ENCODE peak calls at places on chromosome 13, in four cellular contexts. Q is GM12865, V is ovary, C is epithelial cell of esophagus. A is an unnamed sample.

GRCh38 chr13:20814224-20814910 is 40.6 kb upstream of the EEF1AKMT1 start:
- DNase-seq in Q (no peak), V (peak; percentile 75), C (peak; percentile 76), A (peak; percentile 96)

GRCh38 chr13:79874396-79875360 is 393.7 kb downstream of the NDFIP2 start:
- DNase-seq in Q (no peak), V (no peak), C (peak; percentile 69), A (peak; percentile 25)

GRCh38 chr13:25860862-25861261 is 191.0 kb downstream of the SHISA2 start:
- DNase-seq in Q (no peak), V (no peak), C (peak; percentile 77), A (peak; percentile 1)

GRCh38 chr13:107450931-107451330 is 764.4 kb downstream of the LIG4 start:
- DNase-seq in Q (no peak), V (peak; percentile 34), C (no peak), A (peak; percentile 79)

GRCh38 chr13:100465558-100465957 is 123.0 kb downstream of the GGACT start:
- DNase-seq in Q (no peak), V (no peak), C (no peak), A (no peak)

GRCh38 chr13:30877335-30877734 is 28.7 kb upstream of the MEDAG start:
- DNase-seq in Q (no peak), V (no peak), C (no peak), A (peak; percentile 74)

GRCh38 chr13:40682449-40683240 is 16.2 kb upstream of the FOXO1 start:
- DNase-seq in Q (peak; percentile 21), V (no peak), C (peak; percentile 15), A (peak; percentile 49)

GRCh38 chr13:67069117-67069767 is 160.9 kb downstream of the PCDH9 start:
- DNase-seq in Q (no peak), V (no peak), C (no peak), A (no peak)

GRCh38 chr13:73235385-73235784 is 176.6 kb downstream of the KLF5 start:
- DNase-seq in Q (no peak), V (no peak), C (no peak), A (no peak)

GRCh38 chr13:25371158-25371557 is 616 bp upstream of the ATP8A2 start:
- DNase-seq in Q (no peak), V (no peak), C (no peak), A (no peak)

GRCh38 chr13:110436786-110437370 is 124.6 kb downstream of the RAB20 start:
- DNase-seq in Q (no peak), V (no peak), C (no peak), A (no peak)

GRCh38 chr13:25857830-25858229 is 194.0 kb downstream of the SHISA2 start:
- DNase-seq in Q (no peak), V (no peak), C (no peak), A (no peak)

GRCh38 chr13:48784906-48785555 is 131.3 kb downstream of the CYSLTR2 start:
- DNase-seq in Q (no peak), V (no peak), C (no peak), A (no peak)

GRCh38 chr13:46893820-46894533 is 2.9 kb downstream of the HTR2A start:
- DNase-seq in Q (peak; percentile 63), V (peak; percentile 84), C (peak; percentile 40), A (peak; percentile 55)

GRCh38 chr13:39913339-39913738 is 257.9 kb downstream of the COG6 start:
- DNase-seq in Q (no peak), V (no peak), C (no peak), A (no peak)

GRCh38 chr13:85241045-85241444 is 558.2 kb downstream of the SLITRK6 start:
- DNase-seq in Q (no peak), V (no peak), C (peak; percentile 73), A (peak; percentile 23)

GRCh38 chr13:21060063-21060826 is 1.1 kb downstream of the LATS2 start:
- DNase-seq in Q (no peak), V (peak; percentile 65), C (peak; percentile 52), A (peak; percentile 48)

GRCh38 chr13:46896346-46897138 is at the start of gene HTR2A:
- DNase-seq in Q (peak; percentile 5), V (peak; percentile 33), C (peak; percentile 8), A (peak; percentile 48)

GRCh38 chr13:73440296-73440895 is 381.6 kb downstream of the KLF5 start:
- DNase-seq in Q (no peak), V (no peak), C (peak; percentile 45), A (peak; percentile 10)

GRCh38 chr13:106986033-106986484 is 418.1 kb upstream of the ARGLU1 start:
- DNase-seq in Q (no peak), V (no peak), C (no peak), A (no peak)

GRCh38 chr13:105184221-105184620 is 1351.2 kb downstream of the EFNB2 start:
- DNase-seq in Q (no peak), V (no peak), C (no peak), A (no peak)

GRCh38 chr13:27853871-27854270 is 61.6 kb downstream of the GSX1 start:
- DNase-seq in Q (no peak), V (no peak), C (no peak), A (no peak)

GRCh38 chr13:96792736-96793444 is 201.4 kb downstream of the OXGR1 start:
- DNase-seq in Q (no peak), V (no peak), C (no peak), A (peak; percentile 35)

GRCh38 chr13:97109256-97109655 is 112.9 kb upstream of the MBNL2 start:
- DNase-seq in Q (no peak), V (peak; percentile 30), C (no peak), A (no peak)

GRCh38 chr13:41006951-41007350 is 12.2 kb downstream of the ELF1 start:
- DNase-seq in Q (no peak), V (no peak), C (no peak), A (no peak)

GRCh38 chr13:49238621-49239020 is 9.1 kb upstream of the CDADC1 start:
- DNase-seq in Q (no peak), V (no peak), C (no peak), A (no peak)

GRCh38 chr13:51628059-51628852 is 44.0 kb downstream of the WDFY2 start:
- DNase-seq in Q (no peak), V (no peak), C (no peak), A (no peak)

GRCh38 chr13:51629711-51630575 is 45.7 kb downstream of the WDFY2 start:
- DNase-seq in Q (no peak), V (no peak), C (no peak), A (no peak)

GRCh38 chr13:51636349-51636890 is 52.2 kb downstream of the WDFY2 start:
- DNase-seq in Q (no peak), V (no peak), C (no peak), A (no peak)

GRCh38 chr13:51635137-51635878 is 51.0 kb downstream of the WDFY2 start:
- DNase-seq in Q (no peak), V (no peak), C (no peak), A (no peak)

GRCh38 chr13:51632643-51633357 is 48.5 kb downstream of the WDFY2 start:
- DNase-seq in Q (no peak), V (no peak), C (no peak), A (no peak)
- H3K4me3 ChIP-seq in Q (no peak overlapping the region), V (no peak overlapping the region), C (no peak overlapping the region), A (no peak overlapping the region)

DNA sequence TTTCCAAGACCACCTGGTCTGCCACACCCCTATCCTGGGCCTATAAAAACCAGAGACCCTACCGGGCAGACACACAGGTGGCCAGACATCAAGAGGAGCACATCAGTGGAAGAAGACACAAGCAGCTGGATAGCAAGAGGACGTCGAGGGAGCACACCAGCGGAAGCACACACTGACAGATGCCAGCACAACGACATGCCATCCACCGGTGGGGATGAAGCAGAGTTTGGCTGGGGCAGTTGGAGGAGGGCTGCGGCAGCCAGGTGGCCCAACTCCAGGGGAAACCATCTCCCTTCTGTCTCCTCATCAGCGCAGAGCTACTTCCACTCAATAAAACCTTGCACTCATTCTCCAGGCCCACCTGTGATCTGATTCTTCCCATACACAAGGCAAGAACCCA is 200.6 kb downstream of the PCDH17 start:
- DNase-seq in Q (no peak), V (no peak), C (no peak), A (no peak)
- H3K4me3 ChIP-seq in Q (no peak overlapping the region), V (no peak overlapping the region), C (no peak overlapping the region), A (no peak overlapping the region)

GRCh38 chr13:99256283-99256682 is 1.9 kb downstream of the GPR18 start:
- DNase-seq in Q (no peak), V (no peak), C (no peak), A (no peak)

GRCh38 chr13:99256709-99257108 is 1.5 kb downstream of the GPR18 start:
- DNase-seq in Q (no peak), V (no peak), C (no peak), A (peak; percentile 10)

GRCh38 chr13:99258946-99259345 is 767 bp upstream of the GPR18 start:
- DNase-seq in Q (peak; percentile 70), V (no peak), C (no peak), A (no peak)

GRCh38 chr13:99258210-99258860 is at the start of gene GPR18:
- DNase-seq in Q (peak; percentile 77), V (no peak), C (no peak), A (no peak)

DNA sequence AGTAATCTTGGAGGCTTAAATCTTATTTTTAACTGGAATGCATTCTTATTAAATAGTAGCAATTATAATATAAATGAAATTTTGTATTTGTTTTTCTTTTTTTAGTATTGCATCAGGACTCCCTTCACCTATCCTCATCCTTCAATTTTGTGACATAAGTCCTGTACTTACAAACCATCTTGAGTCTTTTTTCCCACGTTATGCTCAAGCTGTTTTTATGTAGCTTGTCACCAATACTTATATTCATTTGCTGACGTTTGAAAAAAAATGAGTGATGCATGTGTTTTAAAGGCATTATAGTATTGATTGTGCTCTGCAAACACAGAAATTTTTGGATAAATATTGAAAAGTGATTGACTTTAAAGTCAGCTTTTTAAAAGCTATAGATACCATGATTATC is 888 bp downstream of the GPR18 start:
- DNase-seq in Q (no peak), V (no peak), C (no peak), A (no peak)
- H3K4me3 ChIP-seq in Q (no peak overlapping the region), V (no peak overlapping the region), C (no peak overlapping the region), A (no peak overlapping the region)

GRCh38 chr13:32736648-32737047 is 150.4 kb downstream of the PDS5B start:
- DNase-seq in Q (no peak), V (no peak), C (no peak), A (peak; percentile 15)

GRCh38 chr13:32734511-32734910 is 148.3 kb downstream of the PDS5B start:
- DNase-seq in Q (no peak), V (peak; percentile 14), C (peak; percentile 90), A (peak; percentile 90)

GRCh38 chr13:32737111-32737571 is 150.9 kb downstream of the PDS5B start:
- DNase-seq in Q (peak; percentile 58), V (no peak), C (no peak), A (peak; percentile 34)

GRCh38 chr13:32735859-32736258 is 149.6 kb downstream of the PDS5B start:
- DNase-seq in Q (no peak), V (no peak), C (no peak), A (no peak)

GRCh38 chr13:32737679-32738078 is 151.4 kb downstream of the PDS5B start:
- DNase-seq in Q (no peak), V (no peak), C (no peak), A (no peak)
- H3K4me3 ChIP-seq in Q (peak overlapping the region; percentile 67), V (no peak overlapping the region), C (no peak overlapping the region), A (peak overlapping the region; percentile 34)

DNA sequence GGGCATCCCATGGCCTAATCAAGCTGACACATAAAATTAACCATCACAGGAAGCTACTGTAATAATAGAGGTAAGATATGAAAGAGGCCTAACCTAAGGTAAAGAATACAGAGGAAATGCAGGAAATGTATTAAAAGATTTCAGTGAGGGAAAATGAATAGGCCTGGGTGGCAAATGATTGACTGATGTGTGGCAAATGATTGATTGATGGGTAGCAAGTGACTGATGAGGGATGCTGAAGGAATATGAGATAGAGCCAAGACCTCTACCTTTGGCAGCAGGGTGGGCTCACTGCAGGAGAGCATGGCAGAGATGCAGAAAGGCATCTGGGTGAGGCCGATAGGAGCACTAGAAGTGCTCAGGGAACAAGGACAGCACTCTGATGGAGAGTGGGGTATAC is 172.9 kb downstream of the KCTD12 start:
- DNase-seq in Q (no peak), V (no peak), C (no peak), A (no peak)
- H3K4me3 ChIP-seq in Q (no peak overlapping the region), V (no peak overlapping the region), C (no peak overlapping the region), A (no peak overlapping the region)

A was measured in fibroblast of mammary gland.